ENCODE peak calls at places on chromosome 1, in seven cellular contexts. One of them, this sample, is unnamed.

GRCh38 chr1:206766251-206766856 is 4.2 kb upstream of the IL19 start:
- DNase-seq in keratinocyte: no peak
- DNase-seq in fibroblast of mammary gland: peak
- DNase-seq in GM12865: peak
- DNase-seq in choroid plexus epithelial cell: peak
- DNase-seq in right lobe of liver: no peak
- DNase-seq in psoas muscle: peak
- DNase-seq in this sample: peak

GRCh38 chr1:200850554-200850953 is 22.2 kb upstream of the GPR25 start:
- DNase-seq in keratinocyte: no peak
- DNase-seq in fibroblast of mammary gland: no peak
- DNase-seq in GM12865: no peak
- DNase-seq in choroid plexus epithelial cell: no peak
- DNase-seq in right lobe of liver: no peak
- DNase-seq in psoas muscle: no peak
- DNase-seq in this sample: no peak

GRCh38 chr1:118396824-118397530 is 211.9 kb upstream of the SPAG17 start:
- DNase-seq in keratinocyte: no peak
- DNase-seq in fibroblast of mammary gland: peak
- DNase-seq in GM12865: no peak
- DNase-seq in choroid plexus epithelial cell: no peak
- DNase-seq in right lobe of liver: no peak
- DNase-seq in psoas muscle: peak
- DNase-seq in this sample: no peak

GRCh38 chr1:237568955-237569354 is 321.8 kb downstream of the ZP4 start:
- DNase-seq in keratinocyte: no peak
- DNase-seq in fibroblast of mammary gland: no peak
- DNase-seq in GM12865: no peak
- DNase-seq in choroid plexus epithelial cell: peak
- DNase-seq in right lobe of liver: no peak
- DNase-seq in psoas muscle: no peak
- DNase-seq in this sample: no peak

GRCh38 chr1:168709407-168709891 is 19.6 kb downstream of the DPT start:
- DNase-seq in keratinocyte: no peak
- DNase-seq in fibroblast of mammary gland: peak
- DNase-seq in GM12865: no peak
- DNase-seq in choroid plexus epithelial cell: peak
- DNase-seq in right lobe of liver: no peak
- DNase-seq in psoas muscle: no peak
- DNase-seq in this sample: peak

GRCh38 chr1:15210651-15211390 is 36.2 kb upstream of the FHAD1 start:
- DNase-seq in keratinocyte: no peak
- DNase-seq in fibroblast of mammary gland: no peak
- DNase-seq in GM12865: no peak
- DNase-seq in choroid plexus epithelial cell: peak
- DNase-seq in right lobe of liver: no peak
- DNase-seq in psoas muscle: peak
- DNase-seq in this sample: no peak

GRCh38 chr1:229150518-229150917 is 120.4 kb upstream of the RAB4A start:
- DNase-seq in keratinocyte: no peak
- DNase-seq in fibroblast of mammary gland: no peak
- DNase-seq in GM12865: no peak
- DNase-seq in choroid plexus epithelial cell: no peak
- DNase-seq in right lobe of liver: no peak
- DNase-seq in psoas muscle: no peak
- DNase-seq in this sample: no peak

GRCh38 chr1:178644308-178645120 is 80.5 kb upstream of the RALGPS2 start:
- DNase-seq in keratinocyte: no peak
- DNase-seq in fibroblast of mammary gland: no peak
- DNase-seq in GM12865: no peak
- DNase-seq in choroid plexus epithelial cell: peak
- DNase-seq in right lobe of liver: peak
- DNase-seq in psoas muscle: no peak
- DNase-seq in this sample: no peak

GRCh38 chr1:43143441-43143888 is 28.6 kb downstream of the EBNA1BP2 start:
- DNase-seq in keratinocyte: no peak
- DNase-seq in fibroblast of mammary gland: no peak
- DNase-seq in GM12865: peak
- DNase-seq in choroid plexus epithelial cell: peak
- DNase-seq in right lobe of liver: no peak
- DNase-seq in psoas muscle: no peak
- DNase-seq in this sample: no peak

GRCh38 chr1:80988896-80989295 is 811.8 kb upstream of the ADGRL2 start:
- DNase-seq in keratinocyte: no peak
- DNase-seq in fibroblast of mammary gland: peak
- DNase-seq in GM12865: no peak
- DNase-seq in choroid plexus epithelial cell: no peak
- DNase-seq in right lobe of liver: no peak
- DNase-seq in psoas muscle: no peak
- DNase-seq in this sample: no peak

GRCh38 chr1:5731110-5731423 is 261.2 kb downstream of the NPHP4 start:
- DNase-seq in keratinocyte: no peak
- DNase-seq in fibroblast of mammary gland: no peak
- DNase-seq in GM12865: no peak
- DNase-seq in choroid plexus epithelial cell: no peak
- DNase-seq in right lobe of liver: peak
- DNase-seq in psoas muscle: peak
- DNase-seq in this sample: no peak

GRCh38 chr1:41494351-41495170 is 10.1 kb upstream of the EDN2 start:
- DNase-seq in keratinocyte: no peak
- DNase-seq in fibroblast of mammary gland: no peak
- DNase-seq in GM12865: no peak
- DNase-seq in choroid plexus epithelial cell: no peak
- DNase-seq in right lobe of liver: peak
- DNase-seq in psoas muscle: peak
- DNase-seq in this sample: no peak

GRCh38 chr1:8854270-8854669 is 24.2 kb downstream of the ENO1 start:
- DNase-seq in keratinocyte: no peak
- DNase-seq in fibroblast of mammary gland: no peak
- DNase-seq in GM12865: no peak
- DNase-seq in choroid plexus epithelial cell: no peak
- DNase-seq in right lobe of liver: no peak
- DNase-seq in psoas muscle: no peak
- DNase-seq in this sample: no peak

GRCh38 chr1:100924212-100924611 is 28.3 kb downstream of the SLC30A7 start:
- DNase-seq in keratinocyte: no peak
- DNase-seq in fibroblast of mammary gland: peak
- DNase-seq in GM12865: no peak
- DNase-seq in choroid plexus epithelial cell: peak
- DNase-seq in right lobe of liver: no peak
- DNase-seq in psoas muscle: no peak
- DNase-seq in this sample: peak

GRCh38 chr1:57461405-57461804 is 37.5 kb upstream of the DAB1 start:
- DNase-seq in keratinocyte: no peak
- DNase-seq in fibroblast of mammary gland: no peak
- DNase-seq in GM12865: no peak
- DNase-seq in choroid plexus epithelial cell: peak
- DNase-seq in right lobe of liver: no peak
- DNase-seq in psoas muscle: no peak
- DNase-seq in this sample: no peak

GRCh38 chr1:53075761-53076163 is 13.7 kb downstream of the PODN start:
- DNase-seq in keratinocyte: no peak
- DNase-seq in fibroblast of mammary gland: no peak
- DNase-seq in GM12865: no peak
- DNase-seq in choroid plexus epithelial cell: no peak
- DNase-seq in right lobe of liver: peak
- DNase-seq in psoas muscle: no peak
- DNase-seq in this sample: no peak

GRCh38 chr1:36675106-36675505 is 192.4 kb upstream of the CSF3R start:
- DNase-seq in keratinocyte: no peak
- DNase-seq in fibroblast of mammary gland: no peak
- DNase-seq in GM12865: no peak
- DNase-seq in choroid plexus epithelial cell: no peak
- DNase-seq in right lobe of liver: no peak
- DNase-seq in psoas muscle: no peak
- DNase-seq in this sample: no peak

GRCh38 chr1:246199086-246199485 is 308.0 kb downstream of the SMYD3 start:
- DNase-seq in keratinocyte: no peak
- DNase-seq in fibroblast of mammary gland: peak
- DNase-seq in GM12865: no peak
- DNase-seq in choroid plexus epithelial cell: peak
- DNase-seq in right lobe of liver: no peak
- DNase-seq in psoas muscle: no peak
- DNase-seq in this sample: no peak

GRCh38 chr1:6026095-6026809 is 19.4 kb upstream of the KCNAB2 start:
- DNase-seq in keratinocyte: peak
- DNase-seq in fibroblast of mammary gland: no peak
- DNase-seq in GM12865: peak
- DNase-seq in choroid plexus epithelial cell: peak
- DNase-seq in right lobe of liver: peak
- DNase-seq in psoas muscle: peak
- DNase-seq in this sample: no peak

GRCh38 chr1:248618878-248619277 is 16.0 kb downstream of the OR2T11 start:
- DNase-seq in keratinocyte: no peak
- DNase-seq in fibroblast of mammary gland: peak
- DNase-seq in GM12865: peak
- DNase-seq in choroid plexus epithelial cell: no peak
- DNase-seq in right lobe of liver: no peak
- DNase-seq in psoas muscle: peak
- DNase-seq in this sample: no peak

GRCh38 chr1:225886159-225887029 is 2.6 kb downstream of the LEFTY1 start:
- DNase-seq in keratinocyte: no peak
- DNase-seq in fibroblast of mammary gland: no peak
- DNase-seq in GM12865: no peak
- DNase-seq in choroid plexus epithelial cell: no peak
- DNase-seq in right lobe of liver: peak
- DNase-seq in psoas muscle: peak
- DNase-seq in this sample: no peak

GRCh38 chr1:163085904-163086268 is 16.7 kb downstream of the RGS4 start:
- DNase-seq in keratinocyte: no peak
- DNase-seq in fibroblast of mammary gland: peak
- DNase-seq in GM12865: no peak
- DNase-seq in choroid plexus epithelial cell: no peak
- DNase-seq in right lobe of liver: no peak
- DNase-seq in psoas muscle: no peak
- DNase-seq in this sample: no peak

GRCh38 chr1:76640092-76640491 is 227.2 kb upstream of the ST6GALNAC5 start:
- DNase-seq in keratinocyte: no peak
- DNase-seq in fibroblast of mammary gland: peak
- DNase-seq in GM12865: no peak
- DNase-seq in choroid plexus epithelial cell: peak
- DNase-seq in right lobe of liver: no peak
- DNase-seq in psoas muscle: no peak
- DNase-seq in this sample: peak

DNA sequence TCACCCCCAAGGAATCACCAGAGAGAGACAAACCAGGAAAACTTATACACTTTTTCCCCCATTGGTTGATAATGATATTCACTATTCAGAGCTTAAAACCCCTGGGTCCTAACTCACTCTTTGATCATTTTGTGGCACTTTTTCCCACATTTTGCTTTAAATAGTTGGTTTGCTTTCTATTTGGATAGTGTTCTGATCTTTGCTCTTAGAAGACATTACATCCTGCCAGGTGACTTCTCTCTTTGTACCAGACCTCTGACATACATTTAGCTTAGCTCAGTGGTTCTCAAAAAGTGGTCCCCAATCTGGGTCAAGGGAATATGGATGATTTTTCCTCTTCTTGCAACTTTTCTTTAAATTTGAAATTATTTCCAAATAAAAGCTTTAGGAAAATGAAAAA is 228.4 kb downstream of the RPS6KC1 start:
- DNase-seq in keratinocyte: no peak
- DNase-seq in fibroblast of mammary gland: no peak
- DNase-seq in GM12865: no peak
- DNase-seq in choroid plexus epithelial cell: no peak
- DNase-seq in right lobe of liver: no peak
- DNase-seq in psoas muscle: no peak
- DNase-seq in this sample: no peak
- TF ChIP-seq CTCF in keratinocyte: no peak
- TF ChIP-seq CTCF in fibroblast of mammary gland: no peak
- TF ChIP-seq CTCF in GM12865: no peak
- TF ChIP-seq CTCF in choroid plexus epithelial cell: no peak
- TF ChIP-seq CTCF in right lobe of liver: no peak
- TF ChIP-seq CTCF in psoas muscle: no peak
- TF ChIP-seq CTCF in this sample: no peak

DNA sequence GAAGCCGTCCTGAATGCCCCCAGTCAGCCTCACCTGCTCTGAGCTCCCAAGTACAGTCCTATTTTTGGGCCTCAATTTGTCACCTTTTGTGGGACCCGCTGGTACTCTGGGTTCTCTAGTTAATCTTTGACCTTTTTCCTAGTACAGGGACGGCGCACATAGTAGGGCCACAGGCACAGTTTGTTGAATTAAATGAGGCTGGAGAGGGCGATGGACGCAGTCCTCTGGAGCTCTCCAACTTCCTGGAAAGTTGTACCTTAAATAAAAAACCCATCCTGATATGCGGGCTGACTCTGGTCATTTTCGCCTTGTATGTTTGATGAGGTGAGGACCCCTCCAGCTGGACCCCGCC is 4.8 kb downstream of the FAM110D start:
- DNase-seq in keratinocyte: no peak
- DNase-seq in fibroblast of mammary gland: no peak
- DNase-seq in GM12865: no peak
- DNase-seq in choroid plexus epithelial cell: no peak
- DNase-seq in right lobe of liver: peak
- DNase-seq in psoas muscle: no peak
- DNase-seq in this sample: no peak
- H3K4me3 ChIP-seq in keratinocyte: peak
- H3K4me3 ChIP-seq in fibroblast of mammary gland: no peak
- H3K4me3 ChIP-seq in GM12865: no peak
- H3K4me3 ChIP-seq in choroid plexus epithelial cell: no peak
- H3K4me3 ChIP-seq in right lobe of liver: peak
- H3K4me3 ChIP-seq in psoas muscle: peak
- H3K4me3 ChIP-seq in this sample: no peak

GRCh38 chr1:220217383-220217988 is 54.8 kb downstream of the RAB3GAP2 start:
- DNase-seq in keratinocyte: no peak
- DNase-seq in fibroblast of mammary gland: no peak
- DNase-seq in GM12865: peak
- DNase-seq in choroid plexus epithelial cell: peak
- DNase-seq in right lobe of liver: no peak
- DNase-seq in psoas muscle: no peak
- DNase-seq in this sample: no peak
- TF ChIP-seq CTCF in keratinocyte: peak
- TF ChIP-seq CTCF in fibroblast of mammary gland: peak
- TF ChIP-seq CTCF in GM12865: peak
- TF ChIP-seq CTCF in choroid plexus epithelial cell: peak
- TF ChIP-seq CTCF in right lobe of liver: peak
- TF ChIP-seq CTCF in psoas muscle: no peak
- TF ChIP-seq CTCF in this sample: peak

GRCh38 chr1:30198805-30199403 is 524.5 kb downstream of the MATN1 start:
- DNase-seq in keratinocyte: no peak
- DNase-seq in fibroblast of mammary gland: no peak
- DNase-seq in GM12865: no peak
- DNase-seq in choroid plexus epithelial cell: no peak
- DNase-seq in right lobe of liver: no peak
- DNase-seq in psoas muscle: no peak
- DNase-seq in this sample: no peak

GRCh38 chr1:30199563-30199962 is 523.8 kb downstream of the MATN1 start:
- DNase-seq in keratinocyte: no peak
- DNase-seq in fibroblast of mammary gland: no peak
- DNase-seq in GM12865: no peak
- DNase-seq in choroid plexus epithelial cell: no peak
- DNase-seq in right lobe of liver: no peak
- DNase-seq in psoas muscle: no peak
- DNase-seq in this sample: no peak

GRCh38 chr1:30197959-30198760 is 525.2 kb downstream of the MATN1 start:
- DNase-seq in keratinocyte: no peak
- DNase-seq in fibroblast of mammary gland: no peak
- DNase-seq in GM12865: no peak
- DNase-seq in choroid plexus epithelial cell: no peak
- DNase-seq in right lobe of liver: no peak
- DNase-seq in psoas muscle: no peak
- DNase-seq in this sample: no peak

GRCh38 chr1:30200161-30200560 is 523.2 kb downstream of the MATN1 start:
- DNase-seq in keratinocyte: no peak
- DNase-seq in fibroblast of mammary gland: no peak
- DNase-seq in GM12865: no peak
- DNase-seq in choroid plexus epithelial cell: no peak
- DNase-seq in right lobe of liver: no peak
- DNase-seq in psoas muscle: no peak
- DNase-seq in this sample: no peak

GRCh38 chr1:30201015-30201414 is 522.4 kb downstream of the MATN1 start:
- DNase-seq in keratinocyte: no peak
- DNase-seq in fibroblast of mammary gland: no peak
- DNase-seq in GM12865: no peak
- DNase-seq in choroid plexus epithelial cell: no peak
- DNase-seq in right lobe of liver: no peak
- DNase-seq in psoas muscle: no peak
- DNase-seq in this sample: no peak
- H3K4me3 ChIP-seq in keratinocyte: no peak
- H3K4me3 ChIP-seq in fibroblast of mammary gland: no peak
- H3K4me3 ChIP-seq in GM12865: no peak
- H3K4me3 ChIP-seq in choroid plexus epithelial cell: no peak
- H3K4me3 ChIP-seq in right lobe of liver: no peak
- H3K4me3 ChIP-seq in psoas muscle: no peak
- H3K4me3 ChIP-seq in this sample: no peak

This sample was measured in astrocyte of the spinal cord.